ENCODE peak calls at places on chromosome 14, in nine cellular contexts. Z is BE2C; E is PC-3; T is body of pancreas; Q is CD4-positive, alpha-beta memory T cell; V is aorta; B is psoas muscle; O is uterus; N is heart left ventricle. U is an unnamed sample.
A peak's percentile ranks its signal among the peaks of the same experiment; 100 is the strongest.

GRCh38 chr14:60878536-60878935 is 102.3 kb downstream of the TRMT5 start:
- DNase-seq in Q (no peak), Z (no peak), E (no peak), N (no peak), V (no peak), O (no peak), T (no peak), B (no peak), U (no peak)

GRCh38 chr14:87916886-87917275 is 76.1 kb downstream of the GALC start:
- DNase-seq in N (no peak), Q (no peak), E (no peak), B (no peak), O (no peak), T (no peak), Z (no peak), V (no peak), U (no peak)

GRCh38 chr14:37289688-37290087 is 92.0 kb downstream of the MIPOL1 start:
- DNase-seq in E (no peak), V (no peak), Z (no peak), B (no peak), T (no peak), O (no peak), N (no peak), Q (no peak), U (no peak)

GRCh38 chr14:100393362-100393761 is 70.2 kb downstream of the SLC25A47 start:
- DNase-seq in V (no peak), Q (no peak), N (no peak), T (no peak), O (no peak), E (no peak), Z (no peak), B (no peak), U (no peak)

GRCh38 chr14:78227466-78228077 is 57.4 kb downstream of the NRXN3 start:
- DNase-seq in Z (no peak), V (no peak), Q (no peak), T (no peak), O (no peak), B (no peak), N (no peak), E (no peak), U (no peak)

GRCh38 chr14:100898935-100899840 is 4.3 kb downstream of the RTL1 start:
- DNase-seq in Q (no peak), T (peak; percentile 44), O (no peak), N (no peak), Z (peak; percentile 69), E (no peak), V (peak; percentile 53), B (no peak), U (peak; percentile 19)

GRCh38 chr14:50087350-50088116 is 28.8 kb downstream of the VCPKMT start:
- DNase-seq in T (no peak), N (no peak), E (no peak), B (no peak), O (no peak), Q (peak; percentile 53), V (no peak), Z (peak; percentile 27), U (no peak)

GRCh38 chr14:104075530-104076151 is 9.9 kb upstream of the ASPG start:
- DNase-seq in O (no peak), T (no peak), E (peak; percentile 63), N (no peak), Z (peak; percentile 31), Q (no peak), V (no peak), B (no peak), U (no peak)

GRCh38 chr14:53921027-53921426 is 35.6 kb downstream of the BMP4 start:
- DNase-seq in E (peak; percentile 36), N (no peak), B (no peak), Q (no peak), T (no peak), Z (no peak), O (no peak), V (no peak), U (no peak)

GRCh38 chr14:99565383-99565782 is 38.6 kb downstream of the CCDC85C start:
- DNase-seq in V (no peak), E (peak; percentile 30), Z (no peak), N (no peak), T (no peak), Q (no peak), B (no peak), O (no peak), U (no peak)

GRCh38 chr14:49677643-49678042 is 10.4 kb downstream of the POLE2 start:
- DNase-seq in N (no peak), B (no peak), T (no peak), V (no peak), E (no peak), O (no peak), Q (no peak), Z (no peak), U (no peak)

GRCh38 chr14:88488081-88488480 is 66.7 kb downstream of the PTPN21 start:
- DNase-seq in O (no peak), N (no peak), V (no peak), B (no peak), Z (no peak), T (no peak), E (no peak), Q (no peak), U (no peak)

GRCh38 chr14:85535916-85536834 is 6.2 kb downstream of the FLRT2 start:
- DNase-seq in B (no peak), T (peak; percentile 19), V (no peak), N (no peak), O (no peak), Q (no peak), E (peak; percentile 35), Z (no peak), U (peak; percentile 73)

GRCh38 chr14:36070056-36071043 is 106.2 kb downstream of the PTCSC3 start:
- DNase-seq in E (peak; percentile 82), B (peak; percentile 15), Q (no peak), T (peak; percentile 77), O (no peak), Z (peak; percentile 78), V (no peak), N (peak; percentile 40), U (peak; percentile 77)

GRCh38 chr14:100297320-100298300 is 8.6 kb downstream of the SLC25A29 start:
- DNase-seq in O (peak; percentile 71), Q (no peak), N (peak; percentile 82), T (peak; percentile 69), V (peak; percentile 86), Z (no peak), B (peak; percentile 76), E (no peak), U (peak; percentile 84)

GRCh38 chr14:89684139-89684538 is 267.1 kb upstream of the FOXN3 start:
- DNase-seq in N (no peak), E (no peak), V (no peak), O (no peak), B (no peak), Z (no peak), Q (no peak), T (no peak), U (no peak)

GRCh38 chr14:50355692-50356091 is 41.0 kb downstream of the CDKL1 start:
- DNase-seq in O (no peak), E (no peak), Q (no peak), Z (no peak), B (no peak), T (no peak), V (no peak), N (no peak), U (no peak)

GRCh38 chr14:61227893-61228591 is 53.1 kb downstream of the TMEM30B start:
- DNase-seq in E (no peak), Q (no peak), V (no peak), Z (no peak), O (no peak), N (no peak), T (no peak), B (no peak), U (no peak)

GRCh38 chr14:59175404-59175803 is 13.1 kb upstream of the DAAM1 start:
- DNase-seq in B (no peak), Z (no peak), N (no peak), V (no peak), Q (no peak), T (no peak), O (no peak), E (no peak), U (no peak)

GRCh38 chr14:24438198-24439095 is 4.1 kb downstream of the SDR39U1 start:
- DNase-seq in B (no peak), Q (no peak), Z (no peak), V (no peak), N (no peak), E (no peak), T (no peak), O (no peak), U (no peak)
- H3K4me1 ChIP-seq in B (peaks cover 35% of the 10 kb centered on the region), Q (peaks cover 41% of the 10 kb centered on the region), Z (peaks cover 3% of the 10 kb centered on the region), V (no peaks in the 10 kb centered on the region), N (peaks cover 23% of the 10 kb centered on the region), E (peaks cover 20% of the 10 kb centered on the region), T (peaks cover 41% of the 10 kb centered on the region), O (peaks cover 10% of the 10 kb centered on the region), U (peaks cover 6% of the 10 kb centered on the region)

DNA sequence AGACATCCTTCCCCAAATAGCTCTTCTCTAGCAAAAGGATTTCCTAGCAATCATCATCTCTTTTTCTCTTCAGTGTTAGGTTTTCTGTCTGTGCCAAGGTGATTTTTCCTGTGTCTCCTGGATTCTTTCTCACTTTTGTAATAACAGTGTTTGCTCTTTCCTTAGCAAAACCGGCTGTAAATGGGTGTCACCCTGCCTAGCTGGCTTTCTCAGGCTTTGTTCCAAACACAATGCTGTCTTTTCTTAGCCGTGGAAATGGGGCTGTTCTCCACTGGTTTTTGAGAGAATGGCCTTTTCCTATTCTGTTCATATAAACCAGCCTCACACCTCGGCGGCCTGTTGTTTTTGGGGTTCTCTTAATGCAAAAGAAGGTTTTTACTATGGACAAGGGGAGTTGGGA is 21.9 kb downstream of the JDP2 start:
- DNase-seq in B (no peak), Q (no peak), O (no peak), Z (no peak), V (no peak), N (no peak), E (no peak), T (no peak), U (no peak)
- H3K4me1 ChIP-seq in B (peaks cover 98% of the 10 kb centered on the region), Q (no peaks in the 10 kb centered on the region), O (peaks cover 20% of the 10 kb centered on the region), Z (no peaks in the 10 kb centered on the region), V (peaks cover 12% of the 10 kb centered on the region), N (peaks cover 42% of the 10 kb centered on the region), E (peaks cover 24% of the 10 kb centered on the region), T (peaks cover 83% of the 10 kb centered on the region), U (peaks cover 17% of the 10 kb centered on the region)

GRCh38 chr14:23056257-23056955 is 914 bp downstream of the CDH24 start:
- DNase-seq in E (peak; percentile 80), B (peak; percentile 71), Z (peak; percentile 88), T (peak; percentile 75), Q (peak; percentile 66), O (peak; percentile 58), V (peak; percentile 88), N (peak; percentile 65), U (peak; percentile 76)
- H3K4me1 ChIP-seq in E (peaks cover 8% of the 10 kb centered on the region), B (peaks cover 2% of the 10 kb centered on the region), Z (peaks cover 11% of the 10 kb centered on the region), T (peaks cover 25% of the 10 kb centered on the region), Q (peaks cover 17% of the 10 kb centered on the region), O (no peaks in the 10 kb centered on the region), V (no peaks in the 10 kb centered on the region), N (peaks cover 4% of the 10 kb centered on the region), U (no peaks in the 10 kb centered on the region)

DNA sequence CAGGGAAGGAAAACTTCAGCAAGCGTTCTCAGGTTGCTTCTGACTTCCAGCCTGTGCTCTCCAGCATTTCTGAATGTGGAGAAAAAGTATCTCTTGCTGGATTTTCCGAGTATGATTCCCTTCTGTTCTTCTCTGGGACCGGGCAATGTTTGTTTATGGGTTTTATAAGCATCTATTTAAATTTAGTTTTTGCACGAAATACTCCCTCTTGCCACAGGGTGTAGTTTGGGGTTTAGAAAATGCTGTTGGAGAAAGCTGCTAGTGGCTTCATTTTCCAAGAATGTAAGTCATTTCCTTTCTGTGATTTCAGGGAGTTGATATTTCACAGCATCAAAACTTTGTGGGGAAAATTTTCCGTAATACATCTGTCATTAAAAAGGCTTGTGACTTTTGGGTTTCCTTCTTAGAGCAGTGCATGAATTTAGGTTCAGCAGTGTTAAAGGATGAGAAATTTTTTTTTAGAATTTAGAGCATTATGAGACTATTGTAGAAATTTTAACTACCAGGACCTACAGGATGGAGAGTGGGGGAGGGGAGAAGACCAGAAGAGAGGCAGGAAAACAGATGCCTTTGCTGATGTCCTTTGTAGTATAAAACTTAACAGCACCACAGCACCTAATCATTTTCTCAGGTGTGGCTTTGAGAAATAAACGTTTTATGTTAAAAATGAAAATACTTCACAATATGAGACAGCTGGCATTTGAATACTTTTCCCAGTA is 1.5 kb downstream of the FRMD6 start:
- DNase-seq in Q (peak; percentile 10), B (no peak), V (no peak), Z (no peak), O (no peak), E (peak; percentile 77), T (no peak), N (no peak), U (peak; percentile 91)
- H3K4me1 ChIP-seq in Q (peaks cover 19% of the 10 kb centered on the region), B (no peaks in the 10 kb centered on the region), V (peaks cover 7% of the 10 kb centered on the region), Z (peaks cover 9% of the 10 kb centered on the region), O (no peaks in the 10 kb centered on the region), E (peaks cover 61% of the 10 kb centered on the region), T (peaks cover 19% of the 10 kb centered on the region), N (peaks cover 22% of the 10 kb centered on the region), U (peaks cover 26% of the 10 kb centered on the region)